ENCODE peak calls at places on chromosomes 5 and 9, in six cellular contexts. One of them, this sample, is unnamed.

GRCh38 chr9:95074632-95075269 is 242.8 kb downstream of the FANCC start:
- DNase-seq in CD4-positive, alpha-beta T cell: no peak
- DNase-seq in psoas muscle: no peak
- DNase-seq in posterior cingulate gyrus: peak
- DNase-seq in RWPE1: no peak
- DNase-seq in IMR-90: no peak
- DNase-seq in this sample: no peak

GRCh38 chr9:87160148-87161107 is 213.1 kb upstream of the GAS1 start:
- DNase-seq in CD4-positive, alpha-beta T cell: no peak
- DNase-seq in psoas muscle: peak
- DNase-seq in posterior cingulate gyrus: no peak
- DNase-seq in RWPE1: no peak
- DNase-seq in IMR-90: no peak
- DNase-seq in this sample: no peak

GRCh38 chr9:91075279-91075678 is 273.7 kb downstream of the SYK start:
- DNase-seq in CD4-positive, alpha-beta T cell: no peak
- DNase-seq in psoas muscle: no peak
- DNase-seq in posterior cingulate gyrus: no peak
- DNase-seq in RWPE1: no peak
- DNase-seq in IMR-90: no peak
- DNase-seq in this sample: no peak

GRCh38 chr5:66881475-66882161 is 285.4 kb downstream of the MAST4 start:
- DNase-seq in CD4-positive, alpha-beta T cell: no peak
- DNase-seq in psoas muscle: no peak
- DNase-seq in posterior cingulate gyrus: no peak
- DNase-seq in RWPE1: peak
- DNase-seq in IMR-90: peak
- DNase-seq in this sample: no peak

GRCh38 chr9:77218612-77219011 is 41.3 kb downstream of the VPS13A start:
- DNase-seq in CD4-positive, alpha-beta T cell: no peak
- DNase-seq in psoas muscle: no peak
- DNase-seq in posterior cingulate gyrus: no peak
- DNase-seq in RWPE1: peak
- DNase-seq in IMR-90: peak
- DNase-seq in this sample: peak

GRCh38 chr9:722388-722980 is 119.0 kb upstream of the DMRT1 start:
- DNase-seq in CD4-positive, alpha-beta T cell: no peak
- DNase-seq in psoas muscle: no peak
- DNase-seq in posterior cingulate gyrus: no peak
- DNase-seq in RWPE1: no peak
- DNase-seq in IMR-90: no peak
- DNase-seq in this sample: no peak

GRCh38 chr9:135701067-135701967 is 668 bp upstream of the KCNT1 start:
- DNase-seq in CD4-positive, alpha-beta T cell: no peak
- DNase-seq in psoas muscle: no peak
- DNase-seq in posterior cingulate gyrus: no peak
- DNase-seq in RWPE1: no peak
- DNase-seq in IMR-90: no peak
- DNase-seq in this sample: no peak

GRCh38 chr5:151451626-151452520 is 4.5 kb downstream of the SLC36A1 start:
- DNase-seq in CD4-positive, alpha-beta T cell: no peak
- DNase-seq in psoas muscle: no peak
- DNase-seq in posterior cingulate gyrus: no peak
- DNase-seq in RWPE1: peak
- DNase-seq in IMR-90: peak
- DNase-seq in this sample: peak

GRCh38 chr5:170011751-170012150 is 31.5 kb upstream of the INSYN2B start:
- DNase-seq in CD4-positive, alpha-beta T cell: no peak
- DNase-seq in psoas muscle: no peak
- DNase-seq in posterior cingulate gyrus: no peak
- DNase-seq in RWPE1: no peak
- DNase-seq in IMR-90: no peak
- DNase-seq in this sample: no peak

GRCh38 chr9:5857928-5858327 is 25.0 kb upstream of the ERMP1 start:
- DNase-seq in CD4-positive, alpha-beta T cell: no peak
- DNase-seq in psoas muscle: no peak
- DNase-seq in posterior cingulate gyrus: no peak
- DNase-seq in RWPE1: no peak
- DNase-seq in IMR-90: no peak
- DNase-seq in this sample: no peak

GRCh38 chr5:627840-628239 is 15.7 kb downstream of the CEP72 start:
- DNase-seq in CD4-positive, alpha-beta T cell: no peak
- DNase-seq in psoas muscle: no peak
- DNase-seq in posterior cingulate gyrus: peak
- DNase-seq in RWPE1: no peak
- DNase-seq in IMR-90: no peak
- DNase-seq in this sample: no peak

GRCh38 chr5:14178671-14179211 is 35.6 kb downstream of the TRIO start:
- DNase-seq in CD4-positive, alpha-beta T cell: no peak
- DNase-seq in psoas muscle: no peak
- DNase-seq in posterior cingulate gyrus: no peak
- DNase-seq in RWPE1: no peak
- DNase-seq in IMR-90: peak
- DNase-seq in this sample: peak

GRCh38 chr5:372911-373709 is 51.6 kb downstream of the AHRR start:
- DNase-seq in CD4-positive, alpha-beta T cell: peak
- DNase-seq in psoas muscle: no peak
- DNase-seq in posterior cingulate gyrus: peak
- DNase-seq in RWPE1: no peak
- DNase-seq in IMR-90: no peak
- DNase-seq in this sample: no peak

GRCh38 chr5:67291671-67292070 is 95.1 kb upstream of the CD180 start:
- DNase-seq in CD4-positive, alpha-beta T cell: no peak
- DNase-seq in psoas muscle: no peak
- DNase-seq in posterior cingulate gyrus: peak
- DNase-seq in RWPE1: no peak
- DNase-seq in IMR-90: no peak
- DNase-seq in this sample: no peak

GRCh38 chr9:97388721-97389238 is 23.1 kb upstream of the TDRD7 start:
- DNase-seq in CD4-positive, alpha-beta T cell: no peak
- DNase-seq in psoas muscle: no peak
- DNase-seq in posterior cingulate gyrus: no peak
- DNase-seq in RWPE1: no peak
- DNase-seq in IMR-90: no peak
- DNase-seq in this sample: peak

GRCh38 chr9:7145361-7146069 is 387.7 kb downstream of the KDM4C start:
- DNase-seq in CD4-positive, alpha-beta T cell: no peak
- DNase-seq in psoas muscle: no peak
- DNase-seq in posterior cingulate gyrus: no peak
- DNase-seq in RWPE1: no peak
- DNase-seq in IMR-90: peak
- DNase-seq in this sample: no peak

GRCh38 chr9:37026085-37026935 is 7.8 kb downstream of the PAX5 start:
- DNase-seq in CD4-positive, alpha-beta T cell: no peak
- DNase-seq in psoas muscle: no peak
- DNase-seq in posterior cingulate gyrus: no peak
- DNase-seq in RWPE1: no peak
- DNase-seq in IMR-90: no peak
- DNase-seq in this sample: no peak

GRCh38 chr5:36744041-36744677 is 132.4 kb upstream of the NIPBL start:
- DNase-seq in CD4-positive, alpha-beta T cell: no peak
- DNase-seq in psoas muscle: no peak
- DNase-seq in posterior cingulate gyrus: no peak
- DNase-seq in RWPE1: no peak
- DNase-seq in IMR-90: no peak
- DNase-seq in this sample: no peak

GRCh38 chr9:16664211-16664610 is 206.3 kb downstream of the BNC2 start:
- DNase-seq in CD4-positive, alpha-beta T cell: no peak
- DNase-seq in psoas muscle: no peak
- DNase-seq in posterior cingulate gyrus: no peak
- DNase-seq in RWPE1: no peak
- DNase-seq in IMR-90: peak
- DNase-seq in this sample: no peak

GRCh38 chr9:137454506-137455360 is 4.4 kb downstream of the NSMF start:
- DNase-seq in CD4-positive, alpha-beta T cell: no peak
- DNase-seq in psoas muscle: peak
- DNase-seq in posterior cingulate gyrus: peak
- DNase-seq in RWPE1: no peak
- DNase-seq in IMR-90: no peak
- DNase-seq in this sample: no peak

GRCh38 chr9:114278881-114279570 is 43.9 kb upstream of the ORM1 start:
- DNase-seq in CD4-positive, alpha-beta T cell: no peak
- DNase-seq in psoas muscle: no peak
- DNase-seq in posterior cingulate gyrus: peak
- DNase-seq in RWPE1: peak
- DNase-seq in IMR-90: peak
- DNase-seq in this sample: peak